ENCODE peak calls at places on chromosomes 6 and 20, in nine cellular contexts. One of them, this sample, is unnamed. For H3K9me3 and H3K27me3, the result is how much of the 10 kb centered on the place peaks cover.

GRCh38 chr6:110415297-110415916 is at the start of gene DDO:
- DNase-seq in uterus: peak
- DNase-seq in fibroblast of lung: peak
- DNase-seq in astrocyte: peak
- DNase-seq in sigmoid colon: peak
- DNase-seq in IMR-90: peak
- DNase-seq in lower lobe of right lung: peak
- DNase-seq in GM23248: peak
- DNase-seq in CD8-positive, alpha-beta memory T cell: no peak
- DNase-seq in this sample: peak

GRCh38 chr6:20954325-20954724 is 420.1 kb downstream of the CDKAL1 start:
- DNase-seq in CD8-positive, alpha-beta memory T cell: no peak
- DNase-seq in lower lobe of right lung: no peak
- DNase-seq in fibroblast of lung: no peak
- DNase-seq in GM23248: no peak
- DNase-seq in IMR-90: no peak
- DNase-seq in astrocyte: no peak
- DNase-seq in sigmoid colon: no peak
- DNase-seq in uterus: no peak
- DNase-seq in this sample: no peak

GRCh38 chr6:35601331-35602132 is 87.2 kb downstream of the FKBP5 start:
- DNase-seq in IMR-90: peak
- DNase-seq in CD8-positive, alpha-beta memory T cell: peak
- DNase-seq in astrocyte: peak
- DNase-seq in lower lobe of right lung: no peak
- DNase-seq in sigmoid colon: peak
- DNase-seq in uterus: peak
- DNase-seq in fibroblast of lung: peak
- DNase-seq in GM23248: peak
- DNase-seq in this sample: peak

GRCh38 chr20:20677186-20677585 is 35.3 kb downstream of the RALGAPA2 start:
- DNase-seq in GM23248: no peak
- DNase-seq in CD8-positive, alpha-beta memory T cell: no peak
- DNase-seq in sigmoid colon: no peak
- DNase-seq in lower lobe of right lung: no peak
- DNase-seq in fibroblast of lung: peak
- DNase-seq in astrocyte: peak
- DNase-seq in IMR-90: no peak
- DNase-seq in uterus: no peak
- DNase-seq in this sample: no peak

GRCh38 chr20:19231359-19232035 is 19.1 kb downstream of the SLC24A3 start:
- DNase-seq in IMR-90: no peak
- DNase-seq in CD8-positive, alpha-beta memory T cell: no peak
- DNase-seq in lower lobe of right lung: no peak
- DNase-seq in uterus: peak
- DNase-seq in GM23248: no peak
- DNase-seq in astrocyte: no peak
- DNase-seq in sigmoid colon: peak
- DNase-seq in fibroblast of lung: no peak
- DNase-seq in this sample: no peak

GRCh38 chr20:52103469-52103910 is 88.1 kb downstream of the ZFP64 start:
- DNase-seq in GM23248: peak
- DNase-seq in astrocyte: peak
- DNase-seq in sigmoid colon: no peak
- DNase-seq in lower lobe of right lung: no peak
- DNase-seq in IMR-90: peak
- DNase-seq in uterus: no peak
- DNase-seq in CD8-positive, alpha-beta memory T cell: no peak
- DNase-seq in fibroblast of lung: peak
- DNase-seq in this sample: no peak

GRCh38 chr6:1724616-1725015 is 114.9 kb downstream of the FOXC1 start:
- DNase-seq in GM23248: no peak
- DNase-seq in fibroblast of lung: no peak
- DNase-seq in lower lobe of right lung: peak
- DNase-seq in uterus: peak
- DNase-seq in astrocyte: no peak
- DNase-seq in CD8-positive, alpha-beta memory T cell: no peak
- DNase-seq in IMR-90: no peak
- DNase-seq in sigmoid colon: no peak
- DNase-seq in this sample: no peak

GRCh38 chr20:38779247-38780097 is 26.0 kb upstream of the PPP1R16B start:
- DNase-seq in sigmoid colon: no peak
- DNase-seq in fibroblast of lung: no peak
- DNase-seq in astrocyte: no peak
- DNase-seq in GM23248: no peak
- DNase-seq in CD8-positive, alpha-beta memory T cell: no peak
- DNase-seq in IMR-90: no peak
- DNase-seq in lower lobe of right lung: no peak
- DNase-seq in uterus: no peak
- DNase-seq in this sample: no peak

GRCh38 chr6:101398716-101399626 is 5.5 kb downstream of the GRIK2 start:
- DNase-seq in fibroblast of lung: peak
- DNase-seq in CD8-positive, alpha-beta memory T cell: no peak
- DNase-seq in astrocyte: peak
- DNase-seq in sigmoid colon: no peak
- DNase-seq in GM23248: no peak
- DNase-seq in IMR-90: peak
- DNase-seq in lower lobe of right lung: no peak
- DNase-seq in uterus: no peak
- DNase-seq in this sample: no peak

GRCh38 chr20:38542994-38543906 is 37.7 kb upstream of the ADIG start:
- DNase-seq in sigmoid colon: no peak
- DNase-seq in IMR-90: no peak
- DNase-seq in fibroblast of lung: no peak
- DNase-seq in uterus: no peak
- DNase-seq in CD8-positive, alpha-beta memory T cell: no peak
- DNase-seq in GM23248: no peak
- DNase-seq in astrocyte: no peak
- DNase-seq in lower lobe of right lung: no peak
- DNase-seq in this sample: no peak

GRCh38 chr6:136471372-136471771 is 78.8 kb downstream of the MAP7 start:
- DNase-seq in GM23248: peak
- DNase-seq in astrocyte: no peak
- DNase-seq in IMR-90: peak
- DNase-seq in CD8-positive, alpha-beta memory T cell: no peak
- DNase-seq in sigmoid colon: no peak
- DNase-seq in uterus: no peak
- DNase-seq in fibroblast of lung: no peak
- DNase-seq in lower lobe of right lung: no peak
- DNase-seq in this sample: no peak

GRCh38 chr6:143664171-143664570 is 13.6 kb upstream of the PHACTR2 start:
- DNase-seq in fibroblast of lung: no peak
- DNase-seq in astrocyte: no peak
- DNase-seq in GM23248: no peak
- DNase-seq in lower lobe of right lung: no peak
- DNase-seq in sigmoid colon: no peak
- DNase-seq in uterus: no peak
- DNase-seq in IMR-90: no peak
- DNase-seq in CD8-positive, alpha-beta memory T cell: no peak
- DNase-seq in this sample: no peak
- H3K9me3 ChIP-seq in fibroblast of lung: under half
- H3K9me3 ChIP-seq in astrocyte: under half
- H3K9me3 ChIP-seq in GM23248: under half
- H3K9me3 ChIP-seq in lower lobe of right lung: under half
- H3K9me3 ChIP-seq in sigmoid colon: under half
- H3K9me3 ChIP-seq in uterus: under half
- H3K9me3 ChIP-seq in IMR-90: under half
- H3K9me3 ChIP-seq in CD8-positive, alpha-beta memory T cell: under half
- H3K9me3 ChIP-seq in this sample: under half

GRCh38 chr6:98839788-98840361 is 5.5 kb downstream of the POU3F2 start:
- DNase-seq in fibroblast of lung: peak
- DNase-seq in sigmoid colon: no peak
- DNase-seq in IMR-90: peak
- DNase-seq in CD8-positive, alpha-beta memory T cell: no peak
- DNase-seq in GM23248: no peak
- DNase-seq in uterus: no peak
- DNase-seq in astrocyte: peak
- DNase-seq in lower lobe of right lung: no peak
- DNase-seq in this sample: no peak

GRCh38 chr6:98836025-98836961 is 1.9 kb downstream of the POU3F2 start:
- DNase-seq in CD8-positive, alpha-beta memory T cell: no peak
- DNase-seq in GM23248: no peak
- DNase-seq in lower lobe of right lung: no peak
- DNase-seq in uterus: no peak
- DNase-seq in astrocyte: no peak
- DNase-seq in fibroblast of lung: no peak
- DNase-seq in IMR-90: no peak
- DNase-seq in sigmoid colon: no peak
- DNase-seq in this sample: no peak

GRCh38 chr6:98835149-98836024 is 1.0 kb downstream of the POU3F2 start:
- DNase-seq in lower lobe of right lung: no peak
- DNase-seq in IMR-90: no peak
- DNase-seq in astrocyte: peak
- DNase-seq in CD8-positive, alpha-beta memory T cell: no peak
- DNase-seq in GM23248: no peak
- DNase-seq in uterus: no peak
- DNase-seq in sigmoid colon: peak
- DNase-seq in fibroblast of lung: peak
- DNase-seq in this sample: no peak

GRCh38 chr6:98838027-98838426 is 3.7 kb downstream of the POU3F2 start:
- DNase-seq in fibroblast of lung: peak
- DNase-seq in CD8-positive, alpha-beta memory T cell: no peak
- DNase-seq in lower lobe of right lung: no peak
- DNase-seq in uterus: no peak
- DNase-seq in astrocyte: peak
- DNase-seq in GM23248: no peak
- DNase-seq in sigmoid colon: no peak
- DNase-seq in IMR-90: no peak
- DNase-seq in this sample: no peak

DNA sequence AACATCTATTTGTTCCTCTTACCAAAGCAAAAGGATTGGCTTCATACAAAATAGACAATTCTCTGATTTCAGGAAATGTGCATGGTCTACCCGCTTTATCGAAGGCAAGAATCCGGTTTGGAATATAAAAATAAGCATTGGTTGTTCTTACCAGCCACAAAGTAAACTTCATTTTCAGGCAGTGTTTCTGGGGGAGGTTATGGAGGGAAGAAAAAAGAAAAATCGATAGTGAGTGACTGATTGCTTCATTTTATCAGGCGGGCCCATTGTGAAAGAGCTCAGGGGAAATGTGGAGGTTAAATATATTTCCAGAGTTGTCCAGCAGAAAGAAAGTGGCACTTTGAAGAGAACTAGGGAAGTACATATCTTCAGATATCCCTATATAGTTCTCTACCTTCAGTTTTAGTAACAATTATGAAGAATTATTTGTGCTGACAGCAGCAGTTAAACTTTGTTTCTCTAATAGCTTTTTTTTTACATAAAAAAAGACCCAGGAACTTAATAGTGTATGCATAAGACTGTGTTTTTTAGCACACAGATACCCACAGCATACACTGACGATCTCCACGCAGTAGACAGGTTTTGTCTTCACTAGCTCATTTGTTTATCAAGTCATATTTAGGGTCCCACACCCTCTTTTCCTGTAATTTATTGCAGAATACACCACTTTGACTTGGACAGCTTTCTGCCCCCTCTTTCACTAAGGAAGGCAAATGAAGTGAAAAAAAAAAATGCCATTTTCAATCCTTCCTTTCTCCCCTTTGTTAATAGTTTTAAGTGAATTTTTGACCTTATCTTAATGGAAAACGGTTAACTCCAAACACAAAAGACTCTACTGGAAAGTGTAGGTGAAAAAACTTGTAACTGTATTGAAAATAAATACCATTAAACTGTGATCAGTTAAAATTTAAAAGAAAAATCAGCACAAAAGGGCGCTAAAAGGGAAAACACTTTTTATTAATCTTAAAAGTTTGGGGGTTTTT is 2.9 kb downstream of the POU3F2 start:
- DNase-seq in GM23248: no peak
- DNase-seq in fibroblast of lung: peak
- DNase-seq in astrocyte: peak
- DNase-seq in lower lobe of right lung: no peak
- DNase-seq in uterus: no peak
- DNase-seq in CD8-positive, alpha-beta memory T cell: no peak
- DNase-seq in sigmoid colon: no peak
- DNase-seq in IMR-90: no peak
- DNase-seq in this sample: no peak
- H3K27me3 ChIP-seq in GM23248: half or more
- H3K27me3 ChIP-seq in fibroblast of lung: half or more
- H3K27me3 ChIP-seq in astrocyte: under half
- H3K27me3 ChIP-seq in lower lobe of right lung: half or more
- H3K27me3 ChIP-seq in uterus: under half
- H3K27me3 ChIP-seq in CD8-positive, alpha-beta memory T cell: half or more
- H3K27me3 ChIP-seq in sigmoid colon: half or more
- H3K27me3 ChIP-seq in IMR-90: half or more
- H3K27me3 ChIP-seq in this sample: half or more

DNA sequence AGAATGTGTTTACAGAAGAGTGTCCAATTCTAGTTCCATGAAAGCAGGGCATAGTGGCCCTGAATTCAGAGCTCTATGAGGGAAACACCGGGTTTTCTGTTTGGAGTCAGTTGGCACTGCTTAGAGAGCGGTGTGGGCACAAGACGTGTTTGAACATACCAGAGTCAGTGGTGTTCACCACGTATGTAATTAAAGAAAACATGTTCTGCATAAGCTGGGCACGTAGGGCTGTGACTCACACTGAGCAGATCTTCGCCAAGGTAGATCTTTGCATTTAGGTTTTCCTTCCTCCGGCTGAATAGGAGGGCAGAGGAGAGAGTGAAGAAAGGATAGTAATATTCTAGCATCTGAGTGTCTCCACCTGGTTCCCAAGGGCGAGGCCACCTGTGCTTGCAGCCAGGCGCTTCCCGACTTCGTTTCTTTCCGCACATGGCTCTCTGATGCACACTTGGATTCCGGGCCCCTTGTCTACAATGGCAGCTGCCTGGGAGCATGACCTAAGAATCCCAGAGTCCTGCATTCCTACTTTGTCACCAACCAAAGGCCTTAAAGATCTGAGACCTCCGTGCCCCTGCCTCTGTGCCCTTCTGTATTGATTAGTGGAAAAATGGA is 136.2 kb downstream of the ERMARD start:
- DNase-seq in astrocyte: no peak
- DNase-seq in sigmoid colon: no peak
- DNase-seq in uterus: no peak
- DNase-seq in CD8-positive, alpha-beta memory T cell: no peak
- DNase-seq in fibroblast of lung: no peak
- DNase-seq in lower lobe of right lung: no peak
- DNase-seq in IMR-90: no peak
- DNase-seq in GM23248: no peak
- DNase-seq in this sample: peak
- H3K9me3 ChIP-seq in astrocyte: under half
- H3K9me3 ChIP-seq in sigmoid colon: under half
- H3K9me3 ChIP-seq in uterus: under half
- H3K9me3 ChIP-seq in CD8-positive, alpha-beta memory T cell: under half
- H3K9me3 ChIP-seq in fibroblast of lung: under half
- H3K9me3 ChIP-seq in lower lobe of right lung: under half
- H3K9me3 ChIP-seq in IMR-90: under half
- H3K9me3 ChIP-seq in GM23248: under half
- H3K9me3 ChIP-seq in this sample: under half

DNA sequence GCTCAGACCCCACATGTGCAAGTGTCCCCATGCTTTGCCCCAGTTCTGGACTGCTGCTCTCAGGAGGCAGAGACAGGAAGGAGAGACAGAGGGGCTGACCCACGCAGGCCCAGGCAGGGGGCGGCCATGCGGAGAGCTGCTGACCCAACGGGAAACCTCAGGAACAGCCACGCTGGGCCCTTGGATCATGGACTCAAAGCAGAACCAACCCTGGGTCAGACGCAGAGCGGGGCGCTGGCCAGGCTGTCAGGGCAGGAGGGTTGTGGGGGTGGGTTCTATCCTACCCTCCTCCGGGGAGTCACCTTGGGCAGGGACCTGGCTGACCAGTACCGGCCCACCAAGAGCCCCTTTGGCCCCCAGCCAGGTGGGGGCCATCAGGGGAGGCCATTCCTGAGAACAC is 2.0 kb downstream of the KCNQ2 start:
- DNase-seq in GM23248: no peak
- DNase-seq in astrocyte: no peak
- DNase-seq in CD8-positive, alpha-beta memory T cell: no peak
- DNase-seq in sigmoid colon: no peak
- DNase-seq in IMR-90: no peak
- DNase-seq in fibroblast of lung: no peak
- DNase-seq in lower lobe of right lung: no peak
- DNase-seq in uterus: no peak
- DNase-seq in this sample: no peak
- H3K27me3 ChIP-seq in GM23248: half or more
- H3K27me3 ChIP-seq in astrocyte: under half
- H3K27me3 ChIP-seq in CD8-positive, alpha-beta memory T cell: under half
- H3K27me3 ChIP-seq in sigmoid colon: under half
- H3K27me3 ChIP-seq in IMR-90: half or more
- H3K27me3 ChIP-seq in fibroblast of lung: under half
- H3K27me3 ChIP-seq in lower lobe of right lung: half or more
- H3K27me3 ChIP-seq in uterus: under half
- H3K27me3 ChIP-seq in this sample: half or more

This sample was measured in MG63.